ENCODE peak calls at places on chromosomes 13 and 19, in five cellular contexts. Q is uterus, N is GM12865, P is lower leg skin, E is OCI-LY7. K is an unnamed sample.
A peak's percentile ranks its signal among the peaks of the same experiment; 100 is the strongest.

GRCh38 chr13:97521726-97522125 is 87.8 kb downstream of the RAP2A start:
- DNase-seq in N (no peak), E (no peak), Q (no peak), P (no peak), K (no peak)

GRCh38 chr19:2235396-2236284 is 489 bp downstream of the PLEKHJ1 start:
- DNase-seq in N (no peak), Q (no peak), E (peak; percentile 45), P (no peak), K (no peak)

GRCh38 chr13:50850445-50850844 is 7.0 kb upstream of the DLEU7 start:
- DNase-seq in Q (no peak), E (no peak), P (no peak), N (no peak), K (no peak)

GRCh38 chr19:1513492-1514294 is 874 bp upstream of the ADAMTSL5 start:
- DNase-seq in N (peak; percentile 63), Q (peak; percentile 58), P (no peak), E (peak; percentile 55), K (no peak)

GRCh38 chr13:25981060-25981459 is 70.8 kb downstream of the SHISA2 start:
- DNase-seq in N (no peak), E (no peak), P (no peak), Q (no peak), K (no peak)

GRCh38 chr13:43331676-43332075 is 308.3 kb downstream of the DNAJC15 start:
- DNase-seq in N (no peak), Q (no peak), P (no peak), E (no peak), K (no peak)

GRCh38 chr13:47463726-47464125 is 537.3 kb downstream of the SUCLA2 start:
- DNase-seq in Q (no peak), P (no peak), N (peak; percentile 10), E (no peak), K (no peak)

GRCh38 chr13:98802999-98803666 is 50.7 kb upstream of the SLC15A1 start:
- DNase-seq in P (no peak), E (no peak), Q (no peak), N (no peak), K (no peak)

GRCh38 chr19:12757544-12758274 is 6.1 kb downstream of the BEST2 start:
- DNase-seq in N (peak; percentile 74), P (no peak), E (peak; percentile 35), Q (peak; percentile 73), K (peak; percentile 73)

GRCh38 chr13:51453959-51454703 is 1.3 kb upstream of the INTS6 start:
- DNase-seq in E (peak; percentile 55), N (no peak), Q (peak; percentile 33), P (peak; percentile 42), K (no peak)

GRCh38 chr13:113187263-113187669 is 21.2 kb downstream of the PCID2 start:
- DNase-seq in Q (peak; percentile 61), P (peak; percentile 91), E (no peak), N (no peak), K (peak; percentile 97)

GRCh38 chr13:111325941-111326620 is 5.6 kb downstream of the TEX29 start:
- DNase-seq in Q (no peak), P (no peak), N (no peak), E (no peak), K (no peak)

GRCh38 chr19:54418030-54418929 is 3.0 kb downstream of the TTYH1 start:
- DNase-seq in E (no peak), P (no peak), Q (no peak), N (peak; percentile 55), K (no peak)

GRCh38 chr19:2259331-2259730 is 3.1 kb upstream of the JSRP1 start:
- DNase-seq in N (no peak), P (no peak), E (no peak), Q (no peak), K (no peak)

GRCh38 chr13:22063416-22064124 is 392.7 kb downstream of the FGF9 start:
- DNase-seq in N (no peak), P (no peak), Q (no peak), E (no peak), K (no peak)

GRCh38 chr19:17079710-17080440 is 4.3 kb downstream of the MYO9B start:
- DNase-seq in P (peak; percentile 77), E (peak; percentile 90), N (peak; percentile 97), Q (peak; percentile 83), K (peak; percentile 94)

GRCh38 chr19:29371766-29372415 is 153.9 kb upstream of the VSTM2B start:
- DNase-seq in Q (no peak), N (no peak), E (no peak), P (peak; percentile 6), K (peak; percentile 30)

GRCh38 chr19:12665281-12665573 is 1.3 kb downstream of the MAN2B1 start:
- DNase-seq in P (peak; percentile 64), N (peak; percentile 89), Q (no peak), E (peak; percentile 92), K (peak; percentile 65)

GRCh38 chr13:28316841-28317240 is 178.1 kb downstream of the FLT1 start:
- DNase-seq in Q (no peak), P (no peak), E (no peak), N (no peak), K (no peak)

GRCh38 chr13:95524270-95524901 is 28.1 kb upstream of the CLDN10 start:
- DNase-seq in N (no peak), Q (no peak), P (no peak), E (no peak), K (no peak)

GRCh38 chr19:50629194-50629593 is 10.5 kb downstream of the SYT3 start:
- DNase-seq in E (no peak), Q (no peak), N (no peak), P (no peak), K (no peak)

GRCh38 chr13:64688893-64689677 is 2541.1 kb downstream of the PCDH9 start:
- DNase-seq in P (no peak), E (no peak), N (no peak), Q (no peak), K (no peak)

GRCh38 chr19:16198363-16198636 is 589 bp downstream of the AP1M1 start:
- DNase-seq in P (no peak), N (no peak), E (no peak), Q (no peak), K (no peak)

GRCh38 chr13:99663185-99663825 is 162.0 kb downstream of the TM9SF2 start:
- DNase-seq in P (no peak), N (no peak), E (no peak), Q (no peak), K (no peak)

GRCh38 chr13:31038834-31039552 is 106.5 kb downstream of the TEX26 start:
- DNase-seq in N (peak; percentile 87), E (peak; percentile 72), P (no peak), Q (no peak), K (no peak)

GRCh38 chr19:17610384-17610783 is 54.9 kb downstream of the COLGALT1 start:
- DNase-seq in N (peak; percentile 44), Q (no peak), P (no peak), E (peak; percentile 81), K (no peak)

GRCh38 chr13:33487575-33488243 is 202.2 kb upstream of the STARD13 start:
- DNase-seq in P (no peak), E (peak; percentile 12), Q (no peak), N (peak; percentile 57), K (no peak)

GRCh38 chr19:43595605-43595998 is 332 bp downstream of the IRGQ start:
- DNase-seq in E (no peak), Q (no peak), P (no peak), N (no peak), K (no peak)

GRCh38 chr19:1125601-1126533 is 22.1 kb downstream of the GPX4 start:
- DNase-seq in P (no peak), Q (no peak), E (no peak), N (no peak), K (no peak)

GRCh38 chr19:49213791-49214190 is 56.2 kb downstream of the TRPM4 start:
- DNase-seq in N (no peak), Q (no peak), E (no peak), P (no peak), K (no peak)

GRCh38 chr19:47702671-47703070 is 10.6 kb upstream of the EHD2 start:
- DNase-seq in Q (no peak), P (no peak), N (no peak), E (no peak), K (no peak)

GRCh38 chr19:48878219-48879024 is 6.2 kb downstream of the PPP1R15A start:
- DNase-seq in Q (no peak), E (no peak), N (no peak), P (no peak), K (peak; percentile 89)

DNA sequence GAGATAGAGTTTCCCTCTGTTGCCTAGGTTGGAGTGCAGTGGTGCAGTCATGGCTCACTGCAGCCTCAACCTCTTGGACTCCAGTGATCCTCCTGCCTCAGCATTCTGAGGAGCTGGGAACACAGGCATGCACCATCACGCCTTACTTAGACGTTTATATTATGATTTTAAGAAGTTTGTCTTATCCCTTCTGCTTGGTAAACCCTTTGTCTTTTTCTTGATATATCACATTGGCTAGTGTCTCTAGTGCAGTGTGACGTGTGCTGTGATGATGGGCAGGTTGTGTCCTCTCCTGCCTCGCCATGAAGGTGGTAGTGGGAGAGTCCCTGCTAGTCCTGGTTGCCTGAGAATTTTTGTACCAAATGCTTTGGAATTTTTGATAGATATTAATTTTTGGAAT is 93.9 kb downstream of the KDM4B start:
- DNase-seq in N (no peak), Q (no peak), P (no peak), E (no peak), K (no peak)
- H3K4me3 ChIP-seq in N (no peak overlapping the region), Q (no peak overlapping the region), P (no peak overlapping the region), E (no peak overlapping the region), K (no peak overlapping the region)

GRCh38 chr19:45151821-45152503 is 8.8 kb downstream of the NKPD1 start:
- DNase-seq in E (no peak), Q (no peak), P (no peak), N (no peak), K (no peak)
- H3K4me3 ChIP-seq in E (no peak overlapping the region), Q (no peak overlapping the region), P (no peak overlapping the region), N (no peak overlapping the region), K (peak overlapping the region; percentile 41)

DNA sequence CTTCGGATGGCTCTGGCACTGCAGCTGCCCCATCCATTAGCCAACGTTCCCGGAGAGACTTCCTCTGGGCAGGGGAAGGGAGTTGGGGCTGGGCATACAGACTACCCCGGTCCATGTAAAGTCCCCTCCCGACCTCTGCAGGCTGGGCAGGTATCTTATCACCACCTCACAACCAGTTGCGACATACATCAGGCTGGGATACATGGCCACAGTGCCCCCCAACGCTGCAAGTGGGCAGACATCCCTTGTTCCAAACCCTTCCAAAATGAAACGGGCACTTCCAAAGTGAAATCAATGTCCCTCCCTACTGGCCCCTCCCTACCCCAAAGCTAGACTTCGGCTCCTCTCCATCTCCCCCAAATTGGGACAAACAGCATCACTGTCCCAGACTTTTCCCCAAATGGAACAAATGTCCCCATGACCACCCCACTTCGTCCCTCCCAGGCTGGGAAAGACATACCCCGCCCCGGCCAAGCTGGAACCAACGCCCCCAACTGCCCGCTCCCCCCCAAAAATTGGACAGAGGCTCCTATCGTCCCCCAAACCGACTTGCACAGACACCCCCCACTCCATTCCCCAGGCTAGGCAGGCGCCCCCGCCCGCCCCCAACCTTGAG is 5.0 kb downstream of the PALM3 start:
- DNase-seq in Q (no peak), E (no peak), P (no peak), N (no peak), K (no peak)
- H3K4me3 ChIP-seq in Q (peak overlapping the region; percentile 28), E (no peak overlapping the region), P (no peak overlapping the region), N (no peak overlapping the region), K (peak overlapping the region; percentile 49)

DNA sequence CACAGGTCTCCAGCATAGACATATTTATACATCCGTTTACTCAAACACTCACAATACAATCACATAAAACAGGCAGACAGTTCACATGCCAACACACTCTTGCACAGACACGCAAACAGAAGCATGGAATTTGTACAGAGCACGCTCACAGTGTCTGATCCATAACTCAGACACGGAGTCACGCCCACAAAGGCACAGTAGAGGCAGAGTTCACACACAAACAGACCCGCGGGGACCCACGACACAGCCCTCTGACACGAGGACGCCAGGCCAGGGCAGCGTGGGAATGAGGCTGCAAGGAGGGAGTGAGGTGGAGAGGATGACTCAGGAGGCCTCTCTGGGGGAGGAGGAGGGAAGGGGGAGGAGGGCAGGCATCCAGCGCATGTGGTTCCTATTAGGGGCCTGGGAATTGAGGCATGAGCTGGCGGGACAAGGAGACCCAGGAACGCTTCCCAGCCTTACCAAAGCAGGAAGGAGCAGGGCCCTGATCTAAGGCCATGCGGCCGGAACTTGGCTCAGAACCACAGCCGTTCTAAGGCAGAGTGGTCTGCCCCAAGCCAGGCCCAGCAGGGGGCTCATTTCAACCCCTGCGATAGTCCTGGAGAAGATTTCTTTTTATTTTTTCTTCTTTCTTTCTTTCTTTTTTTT is 9.1 kb upstream of the OLFM2 start:
- DNase-seq in N (no peak), Q (peak; percentile 97), E (no peak), P (peak; percentile 89), K (peak; percentile 90)
- H3K4me3 ChIP-seq in N (no peak overlapping the region), Q (no peak overlapping the region), E (no peak overlapping the region), P (no peak overlapping the region), K (no peak overlapping the region)

K was measured in right atrium auricular region.